ENCODE peak calls at places on chromosome 17, in nine cellular contexts. Z, O, F, U, V, C, T, A and R are unnamed samples.

GRCh38 chr17:35789044-35789443 is 6.4 kb downstream of the MMP28 start:
- DNase-seq in Z (no peak), O (no peak), F (no peak), U (no peak), V (no peak), C (no peak), T (no peak), A (no peak), R (no peak)

GRCh38 chr17:83062818-83063671 is 16.4 kb upstream of the METRNL start:
- DNase-seq in Z (peak), O (peak), F (peak), U (no peak), V (no peak), C (no peak), T (peak), A (no peak), R (peak)

GRCh38 chr17:61662771-61663170 is 71.8 kb upstream of the NACA2 start:
- DNase-seq in Z (no peak), O (no peak), F (no peak), U (no peak), V (no peak), C (no peak), T (no peak), A (no peak), R (no peak)

GRCh38 chr17:65220732-65221131 is 83.6 kb downstream of the RGS9 start:
- DNase-seq in Z (no peak), O (no peak), F (no peak), U (no peak), V (no peak), C (no peak), T (no peak), A (no peak), R (no peak)

GRCh38 chr17:4968166-4968915 is 724 bp upstream of the SPAG7 start:
- DNase-seq in Z (no peak), O (peak), F (no peak), U (no peak), V (no peak), C (peak), T (no peak), A (peak), R (no peak)

GRCh38 chr17:59803377-59803757 is 89.4 kb downstream of the TUBD1 start:
- DNase-seq in Z (no peak), O (no peak), F (no peak), U (peak), V (no peak), C (no peak), T (no peak), A (no peak), R (no peak)

GRCh38 chr17:61946359-61946758 is 18.6 kb upstream of the INTS2 start:
- DNase-seq in Z (no peak), O (no peak), F (no peak), U (no peak), V (no peak), C (no peak), T (no peak), A (no peak), R (no peak)

GRCh38 chr17:71530227-71530626 is 590.6 kb upstream of the SOX9 start:
- DNase-seq in Z (no peak), O (no peak), F (no peak), U (no peak), V (no peak), C (no peak), T (no peak), A (no peak), R (no peak)

GRCh38 chr17:8488491-8488890 is 52.8 kb downstream of the NDEL1 start:
- DNase-seq in Z (no peak), O (no peak), F (no peak), U (no peak), V (no peak), C (no peak), T (no peak), A (no peak), R (no peak)

GRCh38 chr17:45132302-45132568 is at the start of gene PLCD3:
- DNase-seq in Z (no peak), O (no peak), F (peak), U (no peak), V (no peak), C (no peak), T (no peak), A (no peak), R (no peak)

GRCh38 chr17:386145-386876 is 33.7 kb upstream of the RPH3AL start:
- DNase-seq in Z (peak), O (peak), F (peak), U (peak), V (no peak), C (peak), T (peak), A (peak), R (peak)

GRCh38 chr17:7235693-7236665 is 1.7 kb upstream of the DVL2 start:
- DNase-seq in Z (no peak), O (no peak), F (no peak), U (no peak), V (no peak), C (no peak), T (peak), A (no peak), R (no peak)

GRCh38 chr17:28468781-28469180 is 4.7 kb upstream of the SLC13A2 start:
- DNase-seq in Z (no peak), O (no peak), F (no peak), U (no peak), V (peak), C (no peak), T (no peak), A (no peak), R (no peak)

GRCh38 chr17:78676415-78677302 is 99.5 kb upstream of the DNAH17 start:
- DNase-seq in Z (no peak), O (no peak), F (peak), U (no peak), V (no peak), C (no peak), T (no peak), A (no peak), R (no peak)

GRCh38 chr17:36703860-36704266 is 102.5 kb downstream of the MRM1 start:
- DNase-seq in Z (peak), O (no peak), F (peak), U (no peak), V (no peak), C (peak), T (no peak), A (peak), R (no peak)

GRCh38 chr17:6413073-6413472 is 21.8 kb downstream of the AIPL1 start:
- DNase-seq in Z (no peak), O (no peak), F (no peak), U (peak), V (no peak), C (peak), T (no peak), A (no peak), R (no peak)

GRCh38 chr17:50201226-50201854 is at the start of gene COL1A1:
- DNase-seq in Z (peak), O (peak), F (peak), U (no peak), V (no peak), C (no peak), T (peak), A (peak), R (peak)

GRCh38 chr17:83174859-83175550 is 95.6 kb downstream of the METRNL start:
- DNase-seq in Z (no peak), O (no peak), F (no peak), U (no peak), V (no peak), C (no peak), T (no peak), A (peak), R (no peak)

GRCh38 chr17:45936610-45937009 is 42.3 kb downstream of the MAPT start:
- DNase-seq in Z (no peak), O (no peak), F (no peak), U (no peak), V (no peak), C (no peak), T (no peak), A (no peak), R (no peak)

GRCh38 chr17:81931189-81931556 is 3.6 kb upstream of the MAFG start:
- DNase-seq in Z (no peak), O (no peak), F (peak), U (no peak), V (no peak), C (no peak), T (no peak), A (no peak), R (no peak)

GRCh38 chr17:50538549-50539410 is 6.2 kb downstream of the EPN3 start:
- DNase-seq in Z (peak), O (no peak), F (peak), U (peak), V (no peak), C (no peak), T (no peak), A (no peak), R (no peak)

GRCh38 chr17:36736201-36737156 is 135.1 kb downstream of the MRM1 start:
- DNase-seq in Z (no peak), O (no peak), F (no peak), U (no peak), V (no peak), C (no peak), T (no peak), A (no peak), R (no peak)

GRCh38 chr17:58969156-58969555 is 137.5 kb downstream of the TRIM37 start:
- DNase-seq in Z (no peak), O (no peak), F (no peak), U (no peak), V (no peak), C (no peak), T (no peak), A (no peak), R (no peak)

GRCh38 chr17:8192070-8192815 is 2.3 kb upstream of the BORCS6 start:
- DNase-seq in Z (peak), O (peak), F (no peak), U (peak), V (peak), C (peak), T (peak), A (peak), R (peak)

GRCh38 chr17:72590382-72590781 is 469.6 kb downstream of the SOX9 start:
- DNase-seq in Z (no peak), O (no peak), F (no peak), U (peak), V (no peak), C (no peak), T (no peak), A (no peak), R (no peak)

GRCh38 chr17:81395600-81396277 is 482 bp downstream of the BAHCC1 start:
- DNase-seq in Z (no peak), O (no peak), F (peak), U (no peak), V (no peak), C (no peak), T (no peak), A (no peak), R (no peak)

GRCh38 chr17:382644-383533 is 30.3 kb upstream of the RPH3AL start:
- DNase-seq in Z (no peak), O (no peak), F (no peak), U (peak), V (no peak), C (no peak), T (peak), A (peak), R (no peak)

GRCh38 chr17:36856169-36856568 is 81.1 kb upstream of the LHX1 start:
- DNase-seq in Z (no peak), O (no peak), F (no peak), U (no peak), V (no peak), C (no peak), T (no peak), A (no peak), R (peak)

GRCh38 chr17:83129676-83130075 is 50.3 kb downstream of the METRNL start:
- DNase-seq in Z (no peak), O (peak), F (no peak), U (no peak), V (no peak), C (no peak), T (no peak), A (no peak), R (no peak)

GRCh38 chr17:57357392-57357784 is 101.1 kb downstream of the MSI2 start:
- DNase-seq in Z (peak), O (no peak), F (no peak), U (no peak), V (no peak), C (no peak), T (no peak), A (no peak), R (peak)

GRCh38 chr17:3385869-3386816 is at the start of gene OR3A2:
- DNase-seq in Z (no peak), O (no peak), F (peak), U (no peak), V (no peak), C (no peak), T (no peak), A (no peak), R (no peak)

GRCh38 chr17:80847506-80848230 is 144.0 kb upstream of the CHMP6 start:
- DNase-seq in Z (peak), O (peak), F (peak), U (no peak), V (no peak), C (peak), T (peak), A (no peak), R (no peak)

DNA sequence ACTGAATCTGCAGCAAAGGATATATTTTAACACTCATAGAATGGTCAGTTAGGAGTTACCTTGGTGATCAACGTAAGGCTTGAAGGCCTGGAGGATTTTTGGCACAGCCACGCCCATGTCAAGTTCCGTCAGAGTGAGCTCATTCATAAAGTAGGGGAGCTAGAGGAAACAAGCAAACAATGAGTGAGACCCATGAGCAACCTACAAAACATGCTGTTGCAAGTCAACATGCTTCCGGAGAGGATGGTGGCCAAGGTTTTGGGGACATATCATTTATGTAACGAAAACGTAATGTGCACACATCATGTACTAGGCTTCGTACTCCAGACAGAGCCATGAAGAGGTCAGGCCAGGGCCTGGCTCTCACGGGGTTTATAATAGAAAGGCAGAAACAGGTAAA is 41.1 kb upstream of the ERN1 start:
- DNase-seq in Z (no peak), O (no peak), F (no peak), U (no peak), V (no peak), C (no peak), T (no peak), A (no peak), R (no peak)
- TF ChIP-seq POLR2AphosphoS5 in Z (no peak), O (no peak), F (no peak), U (no peak), V (no peak), C (no peak), T (no peak), A (no peak), R (no peak)

DNA sequence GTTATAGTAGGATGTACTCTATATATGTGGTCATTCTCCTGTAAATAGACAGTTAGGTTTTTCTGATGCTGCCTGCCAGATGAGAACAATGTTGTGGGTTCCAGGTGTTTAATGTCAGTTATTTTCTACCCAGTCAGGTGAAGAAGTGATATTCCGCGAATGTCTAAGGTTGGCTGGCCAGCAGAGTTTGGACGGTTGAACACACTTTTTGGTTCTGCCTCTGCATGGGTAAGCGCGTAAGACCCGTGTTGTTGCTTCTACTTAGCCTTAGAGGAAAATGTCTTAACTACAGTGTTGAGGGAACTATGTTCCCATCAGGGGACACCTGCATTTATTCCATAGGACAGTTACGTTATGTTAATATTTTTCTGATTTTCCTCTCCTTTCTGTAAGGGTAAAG is 162.6 kb downstream of the MAP2K6 start:
- DNase-seq in Z (no peak), O (no peak), F (no peak), U (no peak), V (no peak), C (no peak), T (no peak), A (no peak), R (no peak)
- TF ChIP-seq EP300 in Z (no peak), O (no peak), F (no peak), U (no peak), V (no peak), C (no peak), T (no peak), A (no peak), R (no peak)

GRCh38 chr17:40909351-40909750 is 24.3 kb upstream of the KRT20 start:
- DNase-seq in Z (peak), O (peak), F (no peak), U (peak), V (no peak), C (peak), T (peak), A (peak), R (peak)
- H3K27ac ChIP-seq in Z (peak), O (peak), F (no peak), U (no peak), V (no peak), C (no peak), T (peak), A (no peak), R (no peak)

GRCh38 chr17:48426019-48426418 is 4.0 kb downstream of the SKAP1 start:
- DNase-seq in Z (no peak), O (no peak), F (no peak), U (no peak), V (no peak), C (no peak), T (no peak), A (no peak), R (no peak)
- TF ChIP-seq POLR2AphosphoS5 in Z (no peak), O (no peak), F (no peak), U (no peak), V (no peak), C (no peak), T (no peak), A (no peak), R (no peak)

GRCh38 chr17:30210901-30211300 is 24.6 kb downstream of the SLC6A4 start:
- DNase-seq in Z (no peak), O (no peak), F (no peak), U (no peak), V (no peak), C (no peak), T (no peak), A (no peak), R (no peak)

GRCh38 chr17:30208214-30208613 is 27.3 kb downstream of the SLC6A4 start:
- DNase-seq in Z (no peak), O (no peak), F (no peak), U (no peak), V (peak), C (no peak), T (no peak), A (no peak), R (no peak)

GRCh38 chr17:30212750-30213149 is 22.7 kb downstream of the SLC6A4 start:
- DNase-seq in Z (no peak), O (no peak), F (no peak), U (no peak), V (peak), C (no peak), T (no peak), A (no peak), R (no peak)

GRCh38 chr17:30211371-30211770 is 24.1 kb downstream of the SLC6A4 start:
- DNase-seq in Z (no peak), O (no peak), F (no peak), U (no peak), V (no peak), C (no peak), T (no peak), A (no peak), R (no peak)

DNA sequence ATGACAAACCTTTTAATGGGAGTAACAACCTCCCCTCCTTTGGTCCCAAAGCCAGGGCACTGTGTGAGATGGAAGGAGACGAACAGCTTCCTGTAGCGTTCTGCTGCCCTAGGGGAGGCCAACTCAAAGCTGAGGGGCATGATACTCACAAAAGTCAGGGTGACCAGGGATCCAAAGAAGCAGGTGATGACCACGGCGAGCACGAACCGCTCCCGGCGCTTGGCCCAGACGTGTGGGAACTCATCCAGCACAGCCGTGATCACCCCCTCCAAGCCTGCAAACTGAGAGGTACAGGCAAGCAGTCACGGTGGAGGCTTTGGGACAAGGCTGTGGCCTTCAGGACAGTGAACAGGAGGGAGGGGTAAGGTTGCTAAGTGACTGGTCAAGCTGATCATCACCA is 25.1 kb downstream of the SLC6A4 start:
- DNase-seq in Z (no peak), O (no peak), F (no peak), U (no peak), V (no peak), C (no peak), T (no peak), A (no peak), R (no peak)
- TF ChIP-seq EP300 in Z (no peak), O (no peak), F (no peak), U (no peak), V (no peak), C (no peak), T (no peak), A (no peak), R (no peak)

GRCh38 chr17:66466421-66466820 is 164.0 kb downstream of the PRKCA start:
- DNase-seq in Z (no peak), O (no peak), F (no peak), U (no peak), V (no peak), C (no peak), T (no peak), A (no peak), R (no peak)

GRCh38 chr17:66464921-66465320 is 162.5 kb downstream of the PRKCA start:
- DNase-seq in Z (no peak), O (no peak), F (no peak), U (no peak), V (no peak), C (no peak), T (no peak), A (no peak), R (no peak)

GRCh38 chr17:66467766-66468165 is 165.4 kb downstream of the PRKCA start:
- DNase-seq in Z (no peak), O (no peak), F (no peak), U (no peak), V (no peak), C (no peak), T (no peak), A (no peak), R (no peak)

GRCh38 chr17:66466933-66467367 is 164.5 kb downstream of the PRKCA start:
- DNase-seq in Z (peak), O (no peak), F (no peak), U (peak), V (no peak), C (peak), T (peak), A (no peak), R (no peak)

GRCh38 chr17:66465701-66466100 is 163.3 kb downstream of the PRKCA start:
- DNase-seq in Z (no peak), O (no peak), F (no peak), U (no peak), V (no peak), C (no peak), T (no peak), A (no peak), R (no peak)
- H3K27ac ChIP-seq in Z (peak), O (no peak), F (no peak), U (no peak), V (no peak), C (no peak), T (peak), A (no peak), R (peak)

GRCh38 chr17:64149196-64149595 is 19.3 kb upstream of the ERN1 start:
- DNase-seq in Z (no peak), O (peak), F (no peak), U (no peak), V (no peak), C (no peak), T (no peak), A (no peak), R (no peak)

GRCh38 chr17:64146418-64147109 is 16.6 kb upstream of the ERN1 start:
- DNase-seq in Z (peak), O (peak), F (no peak), U (peak), V (no peak), C (peak), T (peak), A (peak), R (peak)

GRCh38 chr17:64147110-64148016 is 17.4 kb upstream of the ERN1 start:
- DNase-seq in Z (no peak), O (no peak), F (no peak), U (peak), V (no peak), C (no peak), T (no peak), A (no peak), R (no peak)

GRCh38 chr17:64148699-64149098 is 18.8 kb upstream of the ERN1 start:
- DNase-seq in Z (no peak), O (peak), F (no peak), U (no peak), V (no peak), C (no peak), T (no peak), A (no peak), R (peak)

GRCh38 chr17:64148017-64148631 is 18.2 kb upstream of the ERN1 start:
- DNase-seq in Z (no peak), O (peak), F (no peak), U (peak), V (no peak), C (no peak), T (no peak), A (no peak), R (no peak)
- TF ChIP-seq POLR2AphosphoS5 in Z (no peak), O (no peak), F (peak), U (peak), V (no peak), C (peak), T (no peak), A (peak), R (no peak)

GRCh38 chr17:41547921-41548843 is 20.1 kb upstream of the KRT19 start:
- DNase-seq in Z (peak), O (no peak), F (no peak), U (no peak), V (no peak), C (peak), T (peak), A (no peak), R (peak)
- TF ChIP-seq EP300 in Z (no peak), O (no peak), F (no peak), U (no peak), V (no peak), C (no peak), T (no peak), A (no peak), R (no peak)

GRCh38 chr17:75667825-75668224 is 687 bp downstream of the SAP30BP start:
- DNase-seq in Z (no peak), O (no peak), F (no peak), U (no peak), V (no peak), C (no peak), T (no peak), A (no peak), R (no peak)
- H3K27ac ChIP-seq in Z (peak), O (peak), F (peak), U (peak), V (peak), C (peak), T (peak), A (peak), R (no peak)